ENCODE peak calls at places on chromosome 16, in five cellular contexts. One of them, this sample, is unnamed.

GRCh38 chr16:1531638-1531910 is 1.9 kb upstream of the TMEM204 start:
- DNase-seq in spleen: no peak
- DNase-seq in AG09309: no peak
- DNase-seq in sigmoid colon: no peak
- DNase-seq in HL-60: no peak
- DNase-seq in this sample: no peak

GRCh38 chr16:3121843-3122467 is 9.6 kb downstream of the ZNF205 start:
- DNase-seq in spleen: no peak
- DNase-seq in sigmoid colon: no peak
- DNase-seq in AG09309: no peak
- DNase-seq in HL-60: no peak
- DNase-seq in this sample: no peak

GRCh38 chr16:57141822-57142631 is 43.8 kb downstream of the PSME3IP1 start:
- DNase-seq in HL-60: no peak
- DNase-seq in spleen: no peak
- DNase-seq in sigmoid colon: peak
- DNase-seq in AG09309: no peak
- DNase-seq in this sample: no peak

GRCh38 chr16:7513429-7513828 is 180.8 kb downstream of the RBFOX1 start:
- DNase-seq in spleen: no peak
- DNase-seq in sigmoid colon: no peak
- DNase-seq in AG09309: no peak
- DNase-seq in HL-60: peak
- DNase-seq in this sample: no peak

GRCh38 chr16:10976663-10977062 is 32.3 kb downstream of the CLEC16A start:
- DNase-seq in AG09309: no peak
- DNase-seq in sigmoid colon: peak
- DNase-seq in HL-60: no peak
- DNase-seq in spleen: no peak
- DNase-seq in this sample: no peak

GRCh38 chr16:9053006-9053601 is 38.3 kb upstream of the HAPSTR1 start:
- DNase-seq in spleen: no peak
- DNase-seq in HL-60: peak
- DNase-seq in AG09309: no peak
- DNase-seq in sigmoid colon: peak
- DNase-seq in this sample: no peak

GRCh38 chr16:67115649-67116048 is 5.9 kb downstream of the PHAF1 start:
- DNase-seq in AG09309: peak
- DNase-seq in sigmoid colon: peak
- DNase-seq in spleen: no peak
- DNase-seq in HL-60: no peak
- DNase-seq in this sample: peak

GRCh38 chr16:46618516-46618915 is 2.7 kb downstream of the SHCBP1 start:
- DNase-seq in spleen: no peak
- DNase-seq in HL-60: no peak
- DNase-seq in sigmoid colon: no peak
- DNase-seq in AG09309: no peak
- DNase-seq in this sample: no peak

GRCh38 chr16:3611145-3611977 is at the start of gene SLX4:
- DNase-seq in spleen: peak
- DNase-seq in AG09309: peak
- DNase-seq in HL-60: peak
- DNase-seq in sigmoid colon: peak
- DNase-seq in this sample: no peak

GRCh38 chr16:66326995-66327513 is 39.4 kb upstream of the CDH5 start:
- DNase-seq in spleen: no peak
- DNase-seq in sigmoid colon: no peak
- DNase-seq in AG09309: no peak
- DNase-seq in HL-60: no peak
- DNase-seq in this sample: no peak

GRCh38 chr16:10322723-10323527 is 62.9 kb upstream of the ATF7IP2 start:
- DNase-seq in sigmoid colon: no peak
- DNase-seq in AG09309: no peak
- DNase-seq in spleen: no peak
- DNase-seq in HL-60: no peak
- DNase-seq in this sample: no peak

GRCh38 chr16:2019500-2019899 is at the start of gene NPW:
- DNase-seq in HL-60: no peak
- DNase-seq in AG09309: no peak
- DNase-seq in sigmoid colon: no peak
- DNase-seq in spleen: peak
- DNase-seq in this sample: no peak

GRCh38 chr16:47477680-47478079 is 16.5 kb downstream of the PHKB start:
- DNase-seq in HL-60: no peak
- DNase-seq in AG09309: no peak
- DNase-seq in sigmoid colon: no peak
- DNase-seq in spleen: no peak
- DNase-seq in this sample: no peak

GRCh38 chr16:53756329-53756996 is 52.5 kb downstream of the FTO start:
- DNase-seq in AG09309: no peak
- DNase-seq in HL-60: no peak
- DNase-seq in spleen: no peak
- DNase-seq in sigmoid colon: no peak
- DNase-seq in this sample: peak

GRCh38 chr16:27511657-27512056 is 38.1 kb downstream of the GTF3C1 start:
- DNase-seq in AG09309: no peak
- DNase-seq in sigmoid colon: no peak
- DNase-seq in HL-60: no peak
- DNase-seq in spleen: no peak
- DNase-seq in this sample: peak

GRCh38 chr16:87360862-87361610 is 22.5 kb downstream of the FBXO31 start:
- DNase-seq in sigmoid colon: no peak
- DNase-seq in spleen: no peak
- DNase-seq in HL-60: no peak
- DNase-seq in AG09309: no peak
- DNase-seq in this sample: no peak

GRCh38 chr16:13012591-13012990 is 111.2 kb downstream of the SHISA9 start:
- DNase-seq in spleen: no peak
- DNase-seq in HL-60: no peak
- DNase-seq in AG09309: no peak
- DNase-seq in sigmoid colon: no peak
- DNase-seq in this sample: no peak

GRCh38 chr16:1538804-1539520 is 5.5 kb downstream of the TMEM204 start:
- DNase-seq in HL-60: no peak
- DNase-seq in spleen: no peak
- DNase-seq in sigmoid colon: no peak
- DNase-seq in AG09309: no peak
- DNase-seq in this sample: no peak

GRCh38 chr16:9790199-9790598 is 392.0 kb downstream of the GRIN2A start:
- DNase-seq in HL-60: no peak
- DNase-seq in spleen: no peak
- DNase-seq in AG09309: no peak
- DNase-seq in sigmoid colon: no peak
- DNase-seq in this sample: no peak

GRCh38 chr16:84360748-84361147 is 7.6 kb upstream of the ATP2C2 start:
- DNase-seq in AG09309: no peak
- DNase-seq in HL-60: no peak
- DNase-seq in sigmoid colon: no peak
- DNase-seq in spleen: no peak
- DNase-seq in this sample: no peak

GRCh38 chr16:77868052-77868451 is 79.7 kb downstream of the VAT1L start:
- DNase-seq in sigmoid colon: no peak
- DNase-seq in spleen: no peak
- DNase-seq in AG09309: no peak
- DNase-seq in HL-60: no peak
- DNase-seq in this sample: no peak

GRCh38 chr16:49459953-49460735 is 86.5 kb downstream of the C16orf78 start:
- DNase-seq in spleen: peak
- DNase-seq in HL-60: no peak
- DNase-seq in sigmoid colon: peak
- DNase-seq in AG09309: no peak
- DNase-seq in this sample: no peak

GRCh38 chr16:57689772-57690558 is 4.6 kb upstream of the DRC7 start:
- DNase-seq in AG09309: no peak
- DNase-seq in sigmoid colon: peak
- DNase-seq in HL-60: peak
- DNase-seq in spleen: peak
- DNase-seq in this sample: no peak

GRCh38 chr16:31365131-31365865 is 10.3 kb downstream of the ITGAX start:
- DNase-seq in spleen: no peak
- DNase-seq in AG09309: no peak
- DNase-seq in HL-60: no peak
- DNase-seq in sigmoid colon: no peak
- DNase-seq in this sample: no peak

GRCh38 chr16:87131996-87132345 is 185.2 kb downstream of the C16orf95 start:
- DNase-seq in AG09309: no peak
- DNase-seq in spleen: peak
- DNase-seq in HL-60: no peak
- DNase-seq in sigmoid colon: peak
- DNase-seq in this sample: no peak

GRCh38 chr16:14057878-14058382 is 13.2 kb upstream of the MRTFB start:
- DNase-seq in HL-60: no peak
- DNase-seq in AG09309: no peak
- DNase-seq in sigmoid colon: no peak
- DNase-seq in spleen: no peak
- DNase-seq in this sample: no peak

GRCh38 chr16:27177031-27177774 is 26.1 kb upstream of the KDM8 start:
- DNase-seq in HL-60: no peak
- DNase-seq in spleen: no peak
- DNase-seq in sigmoid colon: no peak
- DNase-seq in AG09309: peak
- DNase-seq in this sample: peak

GRCh38 chr16:88455610-88456355 is 2.7 kb downstream of the ZFPM1 start:
- DNase-seq in spleen: peak
- DNase-seq in HL-60: no peak
- DNase-seq in AG09309: no peak
- DNase-seq in sigmoid colon: no peak
- DNase-seq in this sample: peak

GRCh38 chr16:85527042-85527766 is 85.9 kb upstream of the GSE1 start:
- DNase-seq in HL-60: peak
- DNase-seq in spleen: no peak
- DNase-seq in sigmoid colon: no peak
- DNase-seq in AG09309: no peak
- DNase-seq in this sample: no peak

GRCh38 chr16:85527767-85528297 is 85.3 kb upstream of the GSE1 start:
- DNase-seq in AG09309: no peak
- DNase-seq in spleen: no peak
- DNase-seq in HL-60: no peak
- DNase-seq in sigmoid colon: no peak
- DNase-seq in this sample: no peak

GRCh38 chr16:85525464-85526117 is 87.5 kb upstream of the GSE1 start:
- DNase-seq in sigmoid colon: no peak
- DNase-seq in spleen: no peak
- DNase-seq in AG09309: no peak
- DNase-seq in HL-60: no peak
- DNase-seq in this sample: no peak

GRCh38 chr16:85524630-85525463 is 88.3 kb upstream of the GSE1 start:
- DNase-seq in AG09309: no peak
- DNase-seq in sigmoid colon: peak
- DNase-seq in HL-60: peak
- DNase-seq in spleen: peak
- DNase-seq in this sample: no peak

DNA sequence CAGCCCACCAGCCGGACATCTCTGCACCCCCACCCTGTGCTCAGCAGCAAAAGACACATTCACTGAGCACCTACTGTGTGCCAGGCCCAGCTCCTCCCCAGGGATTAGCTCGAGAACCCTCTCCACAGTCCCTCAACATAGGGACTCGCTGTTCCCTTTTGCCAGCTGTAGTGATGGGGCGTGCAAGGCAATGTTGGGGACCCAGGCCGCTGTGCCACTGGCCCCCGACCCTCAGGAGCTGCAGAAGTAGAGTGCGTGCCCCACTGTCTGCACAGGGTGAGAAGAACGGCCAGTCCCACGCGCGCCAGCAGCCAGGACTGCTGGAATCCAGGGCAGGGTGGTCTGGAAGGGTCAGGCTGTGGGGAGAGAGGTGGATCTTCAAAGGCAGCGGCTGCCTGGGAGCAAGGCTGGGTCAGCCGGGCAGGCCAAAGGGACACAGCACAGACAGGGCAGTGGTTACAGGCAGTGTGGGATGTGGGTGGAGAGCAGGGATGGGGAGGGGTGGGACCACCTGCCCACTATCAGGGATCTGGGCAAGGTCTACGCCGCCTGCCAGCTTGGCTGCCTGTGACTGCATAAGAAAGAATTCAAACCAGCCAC is 86.9 kb upstream of the GSE1 start:
- DNase-seq in HL-60: no peak
- DNase-seq in spleen: no peak
- DNase-seq in sigmoid colon: no peak
- DNase-seq in AG09309: no peak
- DNase-seq in this sample: no peak
- H3K4me3 ChIP-seq in HL-60: no peak
- H3K4me3 ChIP-seq in spleen: no peak
- H3K4me3 ChIP-seq in sigmoid colon: no peak
- H3K4me3 ChIP-seq in AG09309: no peak
- H3K4me3 ChIP-seq in this sample: no peak

GRCh38 chr16:6016530-6017184 is 919.1 kb upstream of the EEF2KMT start:
- DNase-seq in sigmoid colon: no peak
- DNase-seq in AG09309: no peak
- DNase-seq in HL-60: peak
- DNase-seq in spleen: no peak
- DNase-seq in this sample: no peak
- TF ChIP-seq CTCF in sigmoid colon: no peak
- TF ChIP-seq CTCF in AG09309: no peak
- TF ChIP-seq CTCF in HL-60: peak
- TF ChIP-seq CTCF in spleen: no peak
- TF ChIP-seq CTCF in this sample: peak

DNA sequence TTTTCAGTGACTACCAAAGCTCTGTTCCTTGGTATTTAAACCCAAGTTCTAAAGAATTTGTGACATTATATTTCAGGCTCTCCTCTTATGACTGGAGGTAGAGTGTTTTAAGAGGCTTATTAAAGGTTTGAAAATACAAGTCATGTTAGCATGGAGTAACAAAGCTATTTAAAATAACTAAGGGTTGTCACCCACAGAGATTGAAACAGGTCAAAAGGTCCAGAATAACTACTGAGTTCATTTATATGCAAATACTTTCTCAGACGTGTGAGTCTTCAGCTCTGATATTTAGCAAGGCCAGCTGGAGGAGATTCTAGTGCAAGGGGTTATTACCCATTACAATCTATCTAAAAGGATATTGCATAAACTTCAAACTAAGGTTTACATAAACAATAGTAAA is 1538.8 kb upstream of the CDH8 start:
- DNase-seq in AG09309: no peak
- DNase-seq in HL-60: no peak
- DNase-seq in sigmoid colon: no peak
- DNase-seq in spleen: no peak
- DNase-seq in this sample: no peak
- H3K4me3 ChIP-seq in AG09309: no peak
- H3K4me3 ChIP-seq in HL-60: no peak
- H3K4me3 ChIP-seq in sigmoid colon: no peak
- H3K4me3 ChIP-seq in spleen: no peak
- H3K4me3 ChIP-seq in this sample: no peak

GRCh38 chr16:85860413-85861094 is 38.4 kb upstream of the IRF8 start:
- DNase-seq in HL-60: no peak
- DNase-seq in spleen: peak
- DNase-seq in sigmoid colon: no peak
- DNase-seq in AG09309: no peak
- DNase-seq in this sample: no peak

GRCh38 chr16:85861095-85861825 is 37.7 kb upstream of the IRF8 start:
- DNase-seq in spleen: peak
- DNase-seq in HL-60: no peak
- DNase-seq in sigmoid colon: no peak
- DNase-seq in AG09309: no peak
- DNase-seq in this sample: no peak

GRCh38 chr16:85857406-85857805 is 41.6 kb upstream of the IRF8 start:
- DNase-seq in AG09309: no peak
- DNase-seq in sigmoid colon: no peak
- DNase-seq in spleen: no peak
- DNase-seq in HL-60: no peak
- DNase-seq in this sample: no peak

GRCh38 chr16:85858984-85859817 is 39.8 kb upstream of the IRF8 start:
- DNase-seq in spleen: no peak
- DNase-seq in sigmoid colon: no peak
- DNase-seq in HL-60: no peak
- DNase-seq in AG09309: no peak
- DNase-seq in this sample: no peak

GRCh38 chr16:85859818-85860125 is 39.2 kb upstream of the IRF8 start:
- DNase-seq in sigmoid colon: no peak
- DNase-seq in AG09309: no peak
- DNase-seq in HL-60: no peak
- DNase-seq in spleen: no peak
- DNase-seq in this sample: no peak
- TF ChIP-seq CTCF in sigmoid colon: no peak
- TF ChIP-seq CTCF in AG09309: no peak
- TF ChIP-seq CTCF in HL-60: no peak
- TF ChIP-seq CTCF in spleen: no peak
- TF ChIP-seq CTCF in this sample: no peak

This sample was measured in epithelial cell of proximal tubule.